ENCODE peak calls at places on chromosomes 1 and 21, in ten cellular contexts. P is effector memory CD8-positive, alpha-beta T cell; Q is HEK293T; I is non-pigmented ciliary epithelial cell; Z is EL; A is nephron progenitor cell; K is ovary; M is ELR; D is COR-L47; F is SW 1271. S is an unnamed sample.
A peak's percentile ranks its signal among the peaks of the same experiment; 100 is the strongest.

GRCh38 chr1:7422081-7422480 is 349.0 kb upstream of the VAMP3 start:
- DNase-seq in I (no peak), A (no peak), Q (no peak), F (no peak), M (no peak), K (peak; percentile 8), D (no peak), Z (no peak), P (no peak), S (no peak)

GRCh38 chr1:235980976-235981375 is 83.9 kb downstream of the NID1 start:
- DNase-seq in M (no peak), P (no peak), I (no peak), D (no peak), F (no peak), Z (no peak), A (no peak), K (no peak), Q (no peak), S (no peak)

GRCh38 chr21:44872568-44873355 is 728 bp downstream of the PTTG1IP start:
- DNase-seq in Z (peak; percentile 54), A (peak; percentile 43), I (no peak), D (no peak), P (no peak), Q (peak; percentile 48), F (no peak), K (peak; percentile 55), M (peak; percentile 64), S (no peak)

GRCh38 chr1:231334079-231334666 is 3.5 kb downstream of the EXOC8 start:
- DNase-seq in D (no peak), P (no peak), I (no peak), A (no peak), Q (no peak), F (no peak), Z (no peak), K (no peak), M (no peak), S (no peak)

GRCh38 chr1:25729045-25729444 is 70.9 kb upstream of the SELENON start:
- DNase-seq in Q (no peak), D (no peak), F (no peak), K (peak; percentile 23), A (no peak), M (no peak), P (no peak), Z (no peak), I (no peak), S (no peak)

GRCh38 chr1:159712080-159712479 is 2.3 kb downstream of the CRP start:
- DNase-seq in I (no peak), Z (no peak), K (no peak), Q (no peak), F (no peak), A (no peak), D (no peak), P (no peak), M (no peak), S (no peak)

GRCh38 chr1:9235123-9235513 is 544 bp downstream of the H6PD start:
- DNase-seq in Z (peak; percentile 73), P (no peak), A (no peak), D (peak; percentile 49), Q (peak; percentile 54), F (no peak), I (no peak), K (peak; percentile 58), M (peak; percentile 74), S (peak; percentile 30)

GRCh38 chr21:15010645-15011044 is 54.2 kb downstream of the NRIP1 start:
- DNase-seq in I (no peak), A (no peak), P (no peak), F (no peak), M (peak; percentile 61), Z (peak; percentile 63), D (no peak), K (no peak), Q (no peak), S (no peak)

GRCh38 chr1:22056043-22056442 is 3.5 kb downstream of the CDC42 start:
- DNase-seq in Q (no peak), D (no peak), A (no peak), F (no peak), K (no peak), P (no peak), I (no peak), M (no peak), Z (no peak), S (no peak)

GRCh38 chr1:6962390-6962955 is 177.2 kb downstream of the CAMTA1 start:
- DNase-seq in P (no peak), Z (no peak), M (peak; percentile 15), I (no peak), F (no peak), D (no peak), A (peak; percentile 99), Q (peak; percentile 82), K (peak; percentile 52), S (no peak)

GRCh38 chr1:244836135-244836521 is 670 bp downstream of the COX20 start:
- DNase-seq in K (no peak), A (no peak), Q (peak; percentile 41), Z (peak; percentile 54), F (peak; percentile 21), P (peak; percentile 5), D (peak; percentile 10), I (no peak), M (peak; percentile 61), S (peak; percentile 24)

GRCh38 chr1:4605158-4605557 is 49.3 kb upstream of the AJAP1 start:
- DNase-seq in Z (no peak), K (no peak), A (no peak), D (no peak), M (no peak), P (no peak), Q (no peak), I (no peak), F (no peak), S (no peak)

GRCh38 chr1:41673355-41673754 is 188.9 kb upstream of the EDN2 start:
- DNase-seq in I (no peak), Z (no peak), D (no peak), M (peak; percentile 31), P (peak; percentile 52), A (no peak), F (no peak), Q (no peak), K (no peak), S (no peak)

GRCh38 chr1:112701227-112702066 is 5.5 kb downstream of the RHOC start:
- DNase-seq in Q (no peak), M (no peak), A (no peak), I (no peak), P (no peak), D (no peak), F (no peak), Z (no peak), K (peak; percentile 54), S (no peak)

GRCh38 chr1:224211262-224211962 is 28.4 kb downstream of the DEGS1 start:
- DNase-seq in D (peak; percentile 80), M (peak; percentile 74), K (no peak), P (no peak), A (no peak), I (no peak), F (no peak), Z (peak; percentile 51), Q (no peak), S (no peak)

GRCh38 chr21:27425172-27425571 is 458.3 kb upstream of the ADAMTS5 start:
- DNase-seq in Z (peak; percentile 33), A (no peak), D (no peak), M (peak; percentile 19), K (no peak), I (no peak), F (no peak), P (no peak), Q (no peak), S (peak; percentile 57)

GRCh38 chr1:181101581-181102226 is 13.2 kb downstream of the IER5 start:
- DNase-seq in Q (no peak), F (no peak), I (no peak), K (no peak), D (peak; percentile 93), P (no peak), Z (peak; percentile 89), A (peak; percentile 29), M (peak; percentile 91), S (no peak)

S was measured in HS-27A.